ENCODE peak calls at places on chromosomes 4 and X, in nine cellular contexts. One of them, this sample, is unnamed.

GRCh38 chrX:41522681-41523080 is 75.5 kb downstream of the NYX start:
- DNase-seq in psoas muscle: no peak
- DNase-seq in lower leg skin: no peak
- DNase-seq in adrenal gland: no peak
- DNase-seq in astrocyte: no peak
- DNase-seq in Panc1: no peak
- DNase-seq in HL-60: no peak
- DNase-seq in B cell: no peak
- DNase-seq in upper lobe of right lung: no peak
- DNase-seq in this sample: no peak

GRCh38 chr4:168648929-168649328 is 152.1 kb downstream of the PALLD start:
- DNase-seq in lower leg skin: no peak
- DNase-seq in adrenal gland: no peak
- DNase-seq in HL-60: no peak
- DNase-seq in psoas muscle: no peak
- DNase-seq in Panc1: no peak
- DNase-seq in B cell: no peak
- DNase-seq in upper lobe of right lung: no peak
- DNase-seq in astrocyte: peak; percentile 87
- DNase-seq in this sample: no peak

GRCh38 chrX:71367396-71367795 is 1.2 kb downstream of the TAF1 start:
- DNase-seq in HL-60: no peak
- DNase-seq in astrocyte: no peak
- DNase-seq in Panc1: no peak
- DNase-seq in adrenal gland: peak; percentile 4
- DNase-seq in upper lobe of right lung: no peak
- DNase-seq in B cell: no peak
- DNase-seq in lower leg skin: peak; percentile 68
- DNase-seq in psoas muscle: no peak
- DNase-seq in this sample: no peak

GRCh38 chr4:184810720-184811119 is 15.0 kb downstream of the ACSL1 start:
- DNase-seq in lower leg skin: peak; percentile 68
- DNase-seq in adrenal gland: peak; percentile 30
- DNase-seq in psoas muscle: peak; percentile 72
- DNase-seq in HL-60: no peak
- DNase-seq in Panc1: no peak
- DNase-seq in B cell: no peak
- DNase-seq in upper lobe of right lung: peak; percentile 77
- DNase-seq in astrocyte: no peak
- DNase-seq in this sample: no peak

GRCh38 chr4:182770259-182770968 is 146.8 kb downstream of the DCTD start:
- DNase-seq in HL-60: no peak
- DNase-seq in psoas muscle: no peak
- DNase-seq in upper lobe of right lung: no peak
- DNase-seq in B cell: no peak
- DNase-seq in adrenal gland: no peak
- DNase-seq in astrocyte: no peak
- DNase-seq in lower leg skin: no peak
- DNase-seq in Panc1: no peak
- DNase-seq in this sample: no peak

GRCh38 chrX:13482764-13483552 is 86.4 kb upstream of the EGFL6 start:
- DNase-seq in astrocyte: no peak
- DNase-seq in lower leg skin: no peak
- DNase-seq in Panc1: no peak
- DNase-seq in HL-60: no peak
- DNase-seq in psoas muscle: no peak
- DNase-seq in B cell: no peak
- DNase-seq in adrenal gland: no peak
- DNase-seq in upper lobe of right lung: no peak
- DNase-seq in this sample: no peak

GRCh38 chrX:39176105-39176504 is 374.8 kb downstream of the MID1IP1 start:
- DNase-seq in adrenal gland: no peak
- DNase-seq in lower leg skin: peak; percentile 48
- DNase-seq in HL-60: no peak
- DNase-seq in psoas muscle: no peak
- DNase-seq in B cell: no peak
- DNase-seq in astrocyte: no peak
- DNase-seq in upper lobe of right lung: no peak
- DNase-seq in Panc1: no peak
- DNase-seq in this sample: no peak

GRCh38 chr4:182642831-182643230 is 274.4 kb downstream of the DCTD start:
- DNase-seq in B cell: no peak
- DNase-seq in upper lobe of right lung: no peak
- DNase-seq in adrenal gland: no peak
- DNase-seq in astrocyte: peak; percentile 36
- DNase-seq in Panc1: no peak
- DNase-seq in lower leg skin: no peak
- DNase-seq in psoas muscle: no peak
- DNase-seq in HL-60: no peak
- DNase-seq in this sample: no peak

GRCh38 chr4:2271279-2272025 is 9.5 kb upstream of the MXD4 start:
- DNase-seq in psoas muscle: peak; percentile 19
- DNase-seq in B cell: no peak
- DNase-seq in adrenal gland: peak; percentile 70
- DNase-seq in HL-60: no peak
- DNase-seq in lower leg skin: no peak
- DNase-seq in Panc1: no peak
- DNase-seq in upper lobe of right lung: no peak
- DNase-seq in astrocyte: no peak
- DNase-seq in this sample: no peak

GRCh38 chr4:84498203-84499026 is 677 bp downstream of the NKX6-1 start:
- DNase-seq in astrocyte: peak; percentile 13
- DNase-seq in lower leg skin: no peak
- DNase-seq in Panc1: no peak
- DNase-seq in upper lobe of right lung: peak; percentile 70
- DNase-seq in HL-60: no peak
- DNase-seq in adrenal gland: peak; percentile 22
- DNase-seq in psoas muscle: peak; percentile 34
- DNase-seq in B cell: no peak
- DNase-seq in this sample: no peak

GRCh38 chr4:146330392-146330791 is 116.1 kb downstream of the REELD1 start:
- DNase-seq in psoas muscle: no peak
- DNase-seq in HL-60: no peak
- DNase-seq in lower leg skin: no peak
- DNase-seq in astrocyte: peak; percentile 30
- DNase-seq in Panc1: no peak
- DNase-seq in upper lobe of right lung: no peak
- DNase-seq in B cell: no peak
- DNase-seq in adrenal gland: no peak
- DNase-seq in this sample: no peak

GRCh38 chr4:62387808-62388207 is 1187.7 kb downstream of the ADGRL3 start:
- DNase-seq in upper lobe of right lung: no peak
- DNase-seq in HL-60: no peak
- DNase-seq in B cell: no peak
- DNase-seq in Panc1: no peak
- DNase-seq in adrenal gland: no peak
- DNase-seq in lower leg skin: no peak
- DNase-seq in astrocyte: no peak
- DNase-seq in psoas muscle: no peak
- DNase-seq in this sample: no peak

GRCh38 chr4:33400504-33400903 is 2680.3 kb downstream of the PCDH7 start:
- DNase-seq in Panc1: no peak
- DNase-seq in HL-60: no peak
- DNase-seq in B cell: no peak
- DNase-seq in lower leg skin: no peak
- DNase-seq in adrenal gland: no peak
- DNase-seq in upper lobe of right lung: no peak
- DNase-seq in astrocyte: no peak
- DNase-seq in psoas muscle: no peak
- DNase-seq in this sample: no peak

GRCh38 chrX:129115104-129115503 is 408.2 kb downstream of the SMARCA1 start:
- DNase-seq in psoas muscle: no peak
- DNase-seq in HL-60: peak; percentile 14
- DNase-seq in B cell: no peak
- DNase-seq in lower leg skin: no peak
- DNase-seq in Panc1: no peak
- DNase-seq in upper lobe of right lung: no peak
- DNase-seq in astrocyte: no peak
- DNase-seq in adrenal gland: peak; percentile 11
- DNase-seq in this sample: peak; percentile 11

GRCh38 chr4:72208421-72209075 is 176.7 kb downstream of the NPFFR2 start:
- DNase-seq in HL-60: no peak
- DNase-seq in upper lobe of right lung: no peak
- DNase-seq in psoas muscle: no peak
- DNase-seq in B cell: no peak
- DNase-seq in adrenal gland: no peak
- DNase-seq in lower leg skin: no peak
- DNase-seq in Panc1: no peak
- DNase-seq in astrocyte: no peak
- DNase-seq in this sample: no peak

DNA sequence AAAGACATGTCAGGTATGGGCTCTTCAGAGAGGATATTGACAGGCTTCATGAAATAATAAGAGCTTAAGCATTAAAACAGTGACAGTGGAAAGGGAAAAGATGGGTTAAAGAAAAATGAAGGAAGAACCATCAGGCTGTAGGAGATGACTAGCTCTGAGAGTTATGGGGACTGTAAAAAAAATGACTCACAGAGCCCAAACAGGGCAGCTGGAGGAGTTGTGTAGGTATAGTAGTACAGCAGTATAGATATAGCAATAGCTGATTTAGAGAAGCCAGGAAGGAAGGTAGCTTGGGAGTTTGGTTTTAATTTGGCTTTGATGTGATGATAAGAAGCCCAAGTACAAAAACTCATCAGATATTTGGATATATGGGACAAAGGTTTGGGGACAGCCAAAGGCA is 66.6 kb downstream of the FREM3 start:
- DNase-seq in B cell: no peak
- DNase-seq in Panc1: no peak
- DNase-seq in astrocyte: no peak
- DNase-seq in HL-60: no peak
- DNase-seq in psoas muscle: no peak
- DNase-seq in lower leg skin: no peak
- DNase-seq in adrenal gland: no peak
- DNase-seq in upper lobe of right lung: no peak
- DNase-seq in this sample: no peak
- TF ChIP-seq CTCF in B cell: no peak
- TF ChIP-seq CTCF in Panc1: no peak
- TF ChIP-seq CTCF in astrocyte: no peak
- TF ChIP-seq CTCF in HL-60: no peak
- TF ChIP-seq CTCF in psoas muscle: no peak
- TF ChIP-seq CTCF in lower leg skin: no peak
- TF ChIP-seq CTCF in adrenal gland: no peak
- TF ChIP-seq CTCF in upper lobe of right lung: no peak
- TF ChIP-seq CTCF in this sample: no peak

GRCh38 chr4:116849620-116850019 is 235.8 kb downstream of the TRAM1L1 start:
- DNase-seq in adrenal gland: no peak
- DNase-seq in astrocyte: no peak
- DNase-seq in Panc1: no peak
- DNase-seq in upper lobe of right lung: no peak
- DNase-seq in psoas muscle: no peak
- DNase-seq in HL-60: no peak
- DNase-seq in lower leg skin: no peak
- DNase-seq in B cell: no peak
- DNase-seq in this sample: no peak
- TF ChIP-seq CTCF in adrenal gland: no peak
- TF ChIP-seq CTCF in astrocyte: no peak
- TF ChIP-seq CTCF in Panc1: no peak
- TF ChIP-seq CTCF in upper lobe of right lung: no peak
- TF ChIP-seq CTCF in psoas muscle: no peak
- TF ChIP-seq CTCF in HL-60: no peak
- TF ChIP-seq CTCF in lower leg skin: no peak
- TF ChIP-seq CTCF in B cell: no peak
- TF ChIP-seq CTCF in this sample: no peak

GRCh38 chr4:180951312-180951711 is 1291.9 kb upstream of the TENM3 start:
- DNase-seq in psoas muscle: no peak
- DNase-seq in adrenal gland: no peak
- DNase-seq in HL-60: no peak
- DNase-seq in Panc1: no peak
- DNase-seq in lower leg skin: no peak
- DNase-seq in astrocyte: no peak
- DNase-seq in B cell: no peak
- DNase-seq in upper lobe of right lung: no peak
- DNase-seq in this sample: no peak

GRCh38 chr4:180949825-180950224 is 1293.4 kb upstream of the TENM3 start:
- DNase-seq in upper lobe of right lung: no peak
- DNase-seq in psoas muscle: no peak
- DNase-seq in Panc1: no peak
- DNase-seq in adrenal gland: no peak
- DNase-seq in astrocyte: no peak
- DNase-seq in B cell: no peak
- DNase-seq in HL-60: no peak
- DNase-seq in lower leg skin: no peak
- DNase-seq in this sample: no peak

GRCh38 chr4:180950377-180950776 is 1292.8 kb upstream of the TENM3 start:
- DNase-seq in upper lobe of right lung: no peak
- DNase-seq in astrocyte: no peak
- DNase-seq in Panc1: no peak
- DNase-seq in lower leg skin: no peak
- DNase-seq in HL-60: no peak
- DNase-seq in adrenal gland: no peak
- DNase-seq in B cell: no peak
- DNase-seq in psoas muscle: no peak
- DNase-seq in this sample: no peak

GRCh38 chr4:180946188-180946587 is 1297.0 kb upstream of the TENM3 start:
- DNase-seq in HL-60: no peak
- DNase-seq in psoas muscle: no peak
- DNase-seq in adrenal gland: no peak
- DNase-seq in Panc1: no peak
- DNase-seq in lower leg skin: no peak
- DNase-seq in upper lobe of right lung: no peak
- DNase-seq in astrocyte: no peak
- DNase-seq in B cell: no peak
- DNase-seq in this sample: no peak

DNA sequence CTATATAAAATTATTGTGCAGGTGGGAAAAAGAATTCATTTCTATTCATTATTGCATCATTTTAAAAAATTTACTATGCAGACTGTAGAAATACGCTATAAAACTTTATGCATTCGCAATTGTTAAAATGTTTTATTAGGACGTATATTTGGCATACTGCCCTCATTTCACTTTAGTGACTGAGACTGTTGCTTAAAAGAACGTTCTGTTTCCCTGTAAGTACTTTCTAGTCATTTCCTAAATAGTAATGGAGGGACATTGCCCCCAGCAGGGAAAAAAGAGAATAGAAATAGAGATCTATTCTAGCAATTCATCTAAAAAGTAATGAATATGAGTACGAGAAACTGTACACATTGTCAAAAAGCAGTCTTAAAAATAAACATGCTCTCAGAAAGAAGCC is 1295.8 kb upstream of the TENM3 start:
- DNase-seq in adrenal gland: no peak
- DNase-seq in B cell: no peak
- DNase-seq in HL-60: no peak
- DNase-seq in upper lobe of right lung: no peak
- DNase-seq in Panc1: no peak
- DNase-seq in lower leg skin: no peak
- DNase-seq in psoas muscle: no peak
- DNase-seq in astrocyte: peak; percentile 12
- DNase-seq in this sample: no peak
- TF ChIP-seq CTCF in adrenal gland: peak; percentile 37
- TF ChIP-seq CTCF in B cell: no peak
- TF ChIP-seq CTCF in HL-60: no peak
- TF ChIP-seq CTCF in upper lobe of right lung: peak; percentile 28
- TF ChIP-seq CTCF in Panc1: no peak
- TF ChIP-seq CTCF in lower leg skin: no peak
- TF ChIP-seq CTCF in psoas muscle: no peak
- TF ChIP-seq CTCF in astrocyte: peak; percentile 25
- TF ChIP-seq CTCF in this sample: no peak

DNA sequence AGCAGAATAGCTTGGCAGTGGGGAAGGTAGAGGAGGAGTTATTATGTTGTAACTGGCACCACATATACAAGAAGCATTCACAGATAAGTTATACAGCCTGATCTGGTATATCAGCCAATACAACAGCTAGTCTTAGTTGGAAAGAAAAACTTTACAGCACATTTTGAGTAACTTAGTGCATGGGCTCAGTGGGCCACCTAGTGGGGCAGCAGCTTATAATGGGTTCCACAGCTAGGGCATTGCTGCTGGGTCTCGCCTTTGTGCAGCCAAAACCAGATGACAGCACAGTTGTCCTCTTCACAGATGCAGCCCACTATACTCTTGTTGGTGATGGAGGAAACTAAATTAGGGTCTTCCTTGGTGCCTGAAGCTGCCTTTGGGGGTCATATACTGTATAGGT is 448.1 kb upstream of the RASGEF1B start:
- DNase-seq in adrenal gland: no peak
- DNase-seq in lower leg skin: no peak
- DNase-seq in HL-60: no peak
- DNase-seq in astrocyte: no peak
- DNase-seq in psoas muscle: no peak
- DNase-seq in Panc1: no peak
- DNase-seq in B cell: no peak
- DNase-seq in upper lobe of right lung: no peak
- DNase-seq in this sample: no peak
- TF ChIP-seq CTCF in adrenal gland: no peak
- TF ChIP-seq CTCF in lower leg skin: no peak
- TF ChIP-seq CTCF in HL-60: no peak
- TF ChIP-seq CTCF in astrocyte: no peak
- TF ChIP-seq CTCF in psoas muscle: no peak
- TF ChIP-seq CTCF in Panc1: no peak
- TF ChIP-seq CTCF in B cell: no peak
- TF ChIP-seq CTCF in upper lobe of right lung: no peak
- TF ChIP-seq CTCF in this sample: no peak